ENCODE peak calls at places on chromosomes 2 and 18, in seven cellular contexts. One of them, this sample, is unnamed.
A peak's percentile ranks its signal among the peaks of the same experiment; 100 is the strongest.

GRCh38 chr2:196482119-196483065 is 157.1 kb upstream of the CCDC150 start:
- DNase-seq in right atrium auricular region: no peak
- DNase-seq in A549: no peak
- DNase-seq in HCT116: no peak
- DNase-seq in sigmoid colon: no peak
- DNase-seq in MM.1S: no peak
- DNase-seq in psoas muscle: no peak
- DNase-seq in this sample: no peak

GRCh38 chr2:10271509-10271908 is 31.2 kb upstream of the HPCAL1 start:
- DNase-seq in HCT116: no peak
- DNase-seq in psoas muscle: no peak
- DNase-seq in sigmoid colon: no peak
- DNase-seq in right atrium auricular region: no peak
- DNase-seq in A549: no peak
- DNase-seq in MM.1S: no peak
- DNase-seq in this sample: no peak

GRCh38 chr18:70555046-70555445 is 266.2 kb downstream of the SOCS6 start:
- DNase-seq in MM.1S: no peak
- DNase-seq in sigmoid colon: no peak
- DNase-seq in A549: no peak
- DNase-seq in psoas muscle: no peak
- DNase-seq in HCT116: no peak
- DNase-seq in right atrium auricular region: no peak
- DNase-seq in this sample: no peak

GRCh38 chr2:187055463-187055862 is 206.5 kb upstream of the ZSWIM2 start:
- DNase-seq in MM.1S: peak; percentile 30
- DNase-seq in HCT116: no peak
- DNase-seq in A549: no peak
- DNase-seq in right atrium auricular region: no peak
- DNase-seq in psoas muscle: peak; percentile 15
- DNase-seq in sigmoid colon: no peak
- DNase-seq in this sample: no peak

GRCh38 chr2:38176619-38177021 is 100.7 kb upstream of the CYP1B1 start:
- DNase-seq in sigmoid colon: no peak
- DNase-seq in psoas muscle: no peak
- DNase-seq in right atrium auricular region: no peak
- DNase-seq in MM.1S: no peak
- DNase-seq in HCT116: no peak
- DNase-seq in A549: no peak
- DNase-seq in this sample: no peak

GRCh38 chr18:7020995-7021777 is 96.4 kb downstream of the LAMA1 start:
- DNase-seq in A549: no peak
- DNase-seq in MM.1S: no peak
- DNase-seq in psoas muscle: no peak
- DNase-seq in sigmoid colon: no peak
- DNase-seq in HCT116: no peak
- DNase-seq in right atrium auricular region: no peak
- DNase-seq in this sample: no peak

GRCh38 chr2:95313296-95314265 is 16.4 kb downstream of the KCNIP3 start:
- DNase-seq in psoas muscle: no peak
- DNase-seq in HCT116: no peak
- DNase-seq in MM.1S: no peak
- DNase-seq in A549: no peak
- DNase-seq in sigmoid colon: no peak
- DNase-seq in right atrium auricular region: no peak
- DNase-seq in this sample: no peak

GRCh38 chr18:39486268-39486667 is 1920.7 kb upstream of the CELF4 start:
- DNase-seq in sigmoid colon: no peak
- DNase-seq in A549: no peak
- DNase-seq in psoas muscle: no peak
- DNase-seq in right atrium auricular region: no peak
- DNase-seq in MM.1S: no peak
- DNase-seq in HCT116: no peak
- DNase-seq in this sample: no peak

GRCh38 chr2:191374366-191374765 is 129.2 kb downstream of the MYO1B start:
- DNase-seq in right atrium auricular region: no peak
- DNase-seq in MM.1S: no peak
- DNase-seq in A549: no peak
- DNase-seq in HCT116: no peak
- DNase-seq in psoas muscle: no peak
- DNase-seq in sigmoid colon: no peak
- DNase-seq in this sample: no peak

GRCh38 chr2:236167297-236168109 is 683 bp downstream of the GBX2 start:
- DNase-seq in A549: peak; percentile 58
- DNase-seq in HCT116: no peak
- DNase-seq in MM.1S: no peak
- DNase-seq in right atrium auricular region: no peak
- DNase-seq in psoas muscle: no peak
- DNase-seq in sigmoid colon: no peak
- DNase-seq in this sample: no peak

GRCh38 chr18:9712130-9712577 is 4.1 kb downstream of the RAB31 start:
- DNase-seq in MM.1S: no peak
- DNase-seq in right atrium auricular region: peak; percentile 49
- DNase-seq in HCT116: no peak
- DNase-seq in A549: no peak
- DNase-seq in sigmoid colon: peak; percentile 52
- DNase-seq in psoas muscle: no peak
- DNase-seq in this sample: no peak

GRCh38 chr2:25320077-25320476 is 21.6 kb downstream of the DNMT3A start:
- DNase-seq in HCT116: no peak
- DNase-seq in right atrium auricular region: no peak
- DNase-seq in A549: no peak
- DNase-seq in psoas muscle: no peak
- DNase-seq in MM.1S: no peak
- DNase-seq in sigmoid colon: no peak
- DNase-seq in this sample: no peak

GRCh38 chr2:216996279-216996845 is 136.5 kb upstream of the TNP1 start:
- DNase-seq in HCT116: no peak
- DNase-seq in A549: no peak
- DNase-seq in MM.1S: no peak
- DNase-seq in psoas muscle: no peak
- DNase-seq in sigmoid colon: no peak
- DNase-seq in right atrium auricular region: no peak
- DNase-seq in this sample: peak; percentile 58

GRCh38 chr18:57970356-57971095 is 73.5 kb upstream of the NEDD4L start:
- DNase-seq in HCT116: peak; percentile 34
- DNase-seq in MM.1S: no peak
- DNase-seq in right atrium auricular region: no peak
- DNase-seq in psoas muscle: no peak
- DNase-seq in A549: peak; percentile 27
- DNase-seq in sigmoid colon: no peak
- DNase-seq in this sample: no peak

GRCh38 chr18:41870817-41871216 is 84.2 kb upstream of the PIK3C3 start:
- DNase-seq in psoas muscle: no peak
- DNase-seq in MM.1S: no peak
- DNase-seq in HCT116: no peak
- DNase-seq in A549: no peak
- DNase-seq in right atrium auricular region: no peak
- DNase-seq in sigmoid colon: no peak
- DNase-seq in this sample: no peak

GRCh38 chr2:52238782-52239181 is 1206.8 kb upstream of the NRXN1 start:
- DNase-seq in psoas muscle: no peak
- DNase-seq in MM.1S: no peak
- DNase-seq in sigmoid colon: no peak
- DNase-seq in HCT116: no peak
- DNase-seq in right atrium auricular region: no peak
- DNase-seq in A549: no peak
- DNase-seq in this sample: no peak

GRCh38 chr2:220446106-220446712 is 818.8 kb downstream of the SLC4A3 start:
- DNase-seq in psoas muscle: no peak
- DNase-seq in HCT116: no peak
- DNase-seq in MM.1S: no peak
- DNase-seq in right atrium auricular region: no peak
- DNase-seq in sigmoid colon: no peak
- DNase-seq in A549: no peak
- DNase-seq in this sample: no peak

GRCh38 chr2:173978447-173978846 is 13.3 kb upstream of the SP3 start:
- DNase-seq in HCT116: no peak
- DNase-seq in A549: peak; percentile 33
- DNase-seq in MM.1S: no peak
- DNase-seq in sigmoid colon: no peak
- DNase-seq in right atrium auricular region: no peak
- DNase-seq in psoas muscle: no peak
- DNase-seq in this sample: no peak

GRCh38 chr2:169637620-169638019 is 53.5 kb downstream of the PPIG start:
- DNase-seq in right atrium auricular region: no peak
- DNase-seq in A549: no peak
- DNase-seq in HCT116: no peak
- DNase-seq in psoas muscle: no peak
- DNase-seq in sigmoid colon: no peak
- DNase-seq in MM.1S: no peak
- DNase-seq in this sample: no peak

GRCh38 chr18:56995579-56996194 is 151.2 kb upstream of the BOD1L2 start:
- DNase-seq in right atrium auricular region: no peak
- DNase-seq in HCT116: no peak
- DNase-seq in psoas muscle: no peak
- DNase-seq in A549: no peak
- DNase-seq in MM.1S: no peak
- DNase-seq in sigmoid colon: no peak
- DNase-seq in this sample: no peak

GRCh38 chr2:191264647-191265079 is 19.5 kb downstream of the MYO1B start:
- DNase-seq in psoas muscle: no peak
- DNase-seq in sigmoid colon: no peak
- DNase-seq in right atrium auricular region: no peak
- DNase-seq in A549: no peak
- DNase-seq in MM.1S: no peak
- DNase-seq in HCT116: no peak
- DNase-seq in this sample: no peak

GRCh38 chr18:48274301-48274700 is 134.9 kb downstream of the ZBTB7C start:
- DNase-seq in sigmoid colon: no peak
- DNase-seq in MM.1S: no peak
- DNase-seq in right atrium auricular region: no peak
- DNase-seq in HCT116: no peak
- DNase-seq in A549: no peak
- DNase-seq in psoas muscle: no peak
- DNase-seq in this sample: no peak

GRCh38 chr2:199409705-199410104 is 48.0 kb downstream of the SATB2 start:
- DNase-seq in A549: no peak
- DNase-seq in HCT116: no peak
- DNase-seq in right atrium auricular region: no peak
- DNase-seq in sigmoid colon: no peak
- DNase-seq in MM.1S: no peak
- DNase-seq in psoas muscle: no peak
- DNase-seq in this sample: no peak

GRCh38 chr2:199410130-199410529 is 47.6 kb downstream of the SATB2 start:
- DNase-seq in MM.1S: no peak
- DNase-seq in A549: no peak
- DNase-seq in psoas muscle: no peak
- DNase-seq in HCT116: no peak
- DNase-seq in right atrium auricular region: no peak
- DNase-seq in sigmoid colon: no peak
- DNase-seq in this sample: no peak

GRCh38 chr2:199404841-199405240 is 52.9 kb downstream of the SATB2 start:
- DNase-seq in MM.1S: no peak
- DNase-seq in psoas muscle: no peak
- DNase-seq in A549: no peak
- DNase-seq in sigmoid colon: no peak
- DNase-seq in right atrium auricular region: no peak
- DNase-seq in HCT116: no peak
- DNase-seq in this sample: no peak

GRCh38 chr2:199407421-199407820 is 50.3 kb downstream of the SATB2 start:
- DNase-seq in sigmoid colon: no peak
- DNase-seq in HCT116: no peak
- DNase-seq in right atrium auricular region: no peak
- DNase-seq in A549: no peak
- DNase-seq in MM.1S: no peak
- DNase-seq in psoas muscle: no peak
- DNase-seq in this sample: no peak

GRCh38 chr2:199405241-199405640 is 52.5 kb downstream of the SATB2 start:
- DNase-seq in MM.1S: no peak
- DNase-seq in right atrium auricular region: no peak
- DNase-seq in psoas muscle: no peak
- DNase-seq in HCT116: peak; percentile 27
- DNase-seq in A549: peak; percentile 18
- DNase-seq in sigmoid colon: no peak
- DNase-seq in this sample: no peak
- TF ChIP-seq CTCF in MM.1S: peak; percentile 25
- TF ChIP-seq CTCF in right atrium auricular region: no peak
- TF ChIP-seq CTCF in psoas muscle: peak; percentile 15
- TF ChIP-seq CTCF in HCT116: peak; percentile 50
- TF ChIP-seq CTCF in A549: peak; percentile 22
- TF ChIP-seq CTCF in sigmoid colon: no peak
- TF ChIP-seq CTCF in this sample: no peak

GRCh38 chr18:26685438-26686173 is 137.3 kb upstream of the KCTD1 start:
- DNase-seq in sigmoid colon: no peak
- DNase-seq in MM.1S: no peak
- DNase-seq in A549: no peak
- DNase-seq in HCT116: no peak
- DNase-seq in right atrium auricular region: no peak
- DNase-seq in psoas muscle: no peak
- DNase-seq in this sample: no peak
- H3K27ac ChIP-seq in sigmoid colon: no peak overlapping the region
- H3K27ac ChIP-seq in MM.1S: no peak overlapping the region
- H3K27ac ChIP-seq in A549: no peak overlapping the region
- H3K27ac ChIP-seq in HCT116: no peak overlapping the region
- H3K27ac ChIP-seq in right atrium auricular region: no peak overlapping the region
- H3K27ac ChIP-seq in psoas muscle: no peak overlapping the region
- H3K27ac ChIP-seq in this sample: no peak overlapping the region

DNA sequence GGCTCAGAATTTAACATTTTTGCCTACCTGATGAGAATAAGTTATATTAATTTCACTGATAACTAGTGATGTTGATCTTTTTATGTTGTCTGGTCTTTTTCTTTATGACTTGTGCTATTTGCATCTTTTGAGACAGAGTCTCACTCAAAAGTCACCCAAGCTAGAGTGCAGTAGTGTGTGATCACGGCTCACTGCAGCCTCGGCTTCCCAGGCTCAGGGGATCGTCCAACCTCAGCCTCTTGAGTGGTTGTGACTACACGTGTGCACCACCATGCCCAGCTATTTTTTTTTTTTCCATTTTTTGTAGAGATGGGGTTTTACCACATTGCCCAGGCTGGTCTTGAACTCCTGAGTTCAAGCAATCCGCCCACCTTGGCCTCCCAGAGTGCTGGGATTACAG is 7.5 kb downstream of the SMCHD1 start:
- DNase-seq in MM.1S: no peak
- DNase-seq in HCT116: no peak
- DNase-seq in sigmoid colon: no peak
- DNase-seq in right atrium auricular region: no peak
- DNase-seq in psoas muscle: no peak
- DNase-seq in A549: no peak
- DNase-seq in this sample: no peak
- H3K4me1 ChIP-seq in MM.1S: peaks cover 4% of the 10 kb centered on the region
- H3K4me1 ChIP-seq in HCT116: peaks cover 16% of the 10 kb centered on the region
- H3K4me1 ChIP-seq in sigmoid colon: peaks cover 37% of the 10 kb centered on the region
- H3K4me1 ChIP-seq in right atrium auricular region: peaks cover 12% of the 10 kb centered on the region
- H3K4me1 ChIP-seq in psoas muscle: peaks cover 28% of the 10 kb centered on the region
- H3K4me1 ChIP-seq in A549: peaks cover 17% of the 10 kb centered on the region
- H3K4me1 ChIP-seq in this sample: peaks cover 62% of the 10 kb centered on the region

GRCh38 chr2:65256088-65256487 is 28.5 kb downstream of the ACTR2 start:
- DNase-seq in psoas muscle: no peak
- DNase-seq in A549: no peak
- DNase-seq in sigmoid colon: no peak
- DNase-seq in right atrium auricular region: no peak
- DNase-seq in MM.1S: no peak
- DNase-seq in HCT116: no peak
- DNase-seq in this sample: no peak
- TF ChIP-seq CTCF in psoas muscle: no peak
- TF ChIP-seq CTCF in A549: peak; percentile 52
- TF ChIP-seq CTCF in sigmoid colon: no peak
- TF ChIP-seq CTCF in right atrium auricular region: no peak
- TF ChIP-seq CTCF in MM.1S: peak; percentile 25
- TF ChIP-seq CTCF in HCT116: peak; percentile 26
- TF ChIP-seq CTCF in this sample: no peak

This sample was measured in vagina.